ENCODE peak calls at places on chromosomes 11 and 22, in six cellular contexts. B, W, V, F, P and U are unnamed samples.

GRCh38 chr11:65440831-65441499 is 18.4 kb downstream of the NEAT1 start:
- DNase-seq in B (no peak), W (no peak), V (peak; percentile 58), F (peak; percentile 46), P (no peak), U (no peak)

GRCh38 chr22:29689872-29690213 is 30.0 kb upstream of the CABP7 start:
- DNase-seq in B (peak; percentile 23), W (no peak), V (peak; percentile 60), F (no peak), P (peak; percentile 76), U (no peak)

GRCh38 chr11:10038916-10039315 is 255.1 kb downstream of the SBF2 start:
- DNase-seq in B (no peak), W (no peak), V (peak; percentile 31), F (peak; percentile 30), P (no peak), U (no peak)

GRCh38 chr11:86314636-86315035 is 12.6 kb downstream of the HIKESHI start:
- DNase-seq in B (no peak), W (no peak), V (no peak), F (no peak), P (no peak), U (no peak)

GRCh38 chr11:63802637-63803414 is 10.4 kb upstream of the SPINDOC start:
- DNase-seq in B (no peak), W (no peak), V (peak; percentile 55), F (no peak), P (peak; percentile 29), U (peak; percentile 44)

GRCh38 chr11:12148882-12149281 is 38.5 kb downstream of the MICAL2 start:
- DNase-seq in B (no peak), W (no peak), V (no peak), F (no peak), P (no peak), U (no peak)

GRCh38 chr11:893008-893654 is 17.5 kb downstream of the CHID1 start:
- DNase-seq in B (no peak), W (no peak), V (no peak), F (no peak), P (no peak), U (no peak)

GRCh38 chr22:20117656-20118571 is 888 bp upstream of the TRMT2A start:
- DNase-seq in B (no peak), W (no peak), V (peak; percentile 32), F (peak; percentile 52), P (peak; percentile 22), U (no peak)

GRCh38 chr11:76230392-76230791 is 24.1 kb upstream of the WNT11 start:
- DNase-seq in B (no peak), W (no peak), V (no peak), F (no peak), P (peak; percentile 78), U (no peak)

GRCh38 chr22:20015187-20015625 is 1.4 kb downstream of the ARVCF start:
- DNase-seq in B (no peak), W (no peak), V (no peak), F (no peak), P (no peak), U (no peak)

GRCh38 chr22:38754247-38755154 is 1.3 kb downstream of the SUN2 start:
- DNase-seq in B (peak; percentile 33), W (no peak), V (peak; percentile 90), F (no peak), P (peak; percentile 55), U (peak; percentile 15)

GRCh38 chr22:41286639-41287091 is 678 bp upstream of the RANGAP1 start:
- DNase-seq in B (no peak), W (no peak), V (peak; percentile 62), F (peak; percentile 65), P (peak; percentile 32), U (no peak)

GRCh38 chr11:66495401-66495844 is 15.0 kb upstream of the BBS1 start:
- DNase-seq in B (no peak), W (no peak), V (no peak), F (no peak), P (no peak), U (no peak)

GRCh38 chr11:134763030-134763388 is 351.0 kb upstream of the B3GAT1 start:
- DNase-seq in B (no peak), W (no peak), V (no peak), F (no peak), P (no peak), U (no peak)

GRCh38 chr22:46337870-46338269 is 2.4 kb downstream of the TRMU start:
- DNase-seq in B (no peak), W (no peak), V (no peak), F (no peak), P (no peak), U (no peak)

GRCh38 chr11:114340311-114341131 is 44.3 kb downstream of the NNMT start:
- DNase-seq in B (peak; percentile 65), W (peak; percentile 47), V (peak; percentile 81), F (peak; percentile 20), P (peak; percentile 41), U (peak; percentile 57)